ENCODE peak calls at places on chromosomes 4 and X, in four cellular contexts. One of them, this sample, is unnamed.

GRCh38 chr4:4820264-4820663 is 39.2 kb upstream of the MSX1 start:
- DNase-seq in transverse colon: no peak
- DNase-seq in SK-N-SH: peak; percentile 78
- DNase-seq in psoas muscle: no peak
- DNase-seq in this sample: peak; percentile 24

GRCh38 chr4:121736735-121737351 is 28.1 kb downstream of the SMIM43 start:
- DNase-seq in transverse colon: no peak
- DNase-seq in psoas muscle: no peak
- DNase-seq in SK-N-SH: peak; percentile 45
- DNase-seq in this sample: peak; percentile 67

GRCh38 chr4:147842573-147842972 is 110.7 kb downstream of the ARHGAP10 start:
- DNase-seq in SK-N-SH: no peak
- DNase-seq in transverse colon: no peak
- DNase-seq in psoas muscle: peak; percentile 75
- DNase-seq in this sample: no peak

GRCh38 chr4:110188113-110188512 is 10.3 kb downstream of the ELOVL6 start:
- DNase-seq in psoas muscle: no peak
- DNase-seq in transverse colon: no peak
- DNase-seq in SK-N-SH: no peak
- DNase-seq in this sample: no peak

GRCh38 chr4:113825272-113825671 is 63.7 kb upstream of the CAMK2D start:
- DNase-seq in SK-N-SH: no peak
- DNase-seq in psoas muscle: no peak
- DNase-seq in transverse colon: peak; percentile 10
- DNase-seq in this sample: no peak

GRCh38 chrX:154809939-154810665 is 4.8 kb upstream of the MPP1 start:
- DNase-seq in SK-N-SH: no peak
- DNase-seq in psoas muscle: no peak
- DNase-seq in transverse colon: no peak
- DNase-seq in this sample: no peak

GRCh38 chrX:56978172-56978571 is 17.2 kb downstream of the SPIN3 start:
- DNase-seq in SK-N-SH: peak; percentile 39
- DNase-seq in psoas muscle: no peak
- DNase-seq in transverse colon: peak; percentile 16
- DNase-seq in this sample: peak; percentile 78

GRCh38 chr4:81506731-81507130 is 35.0 kb upstream of the RASGEF1B start:
- DNase-seq in SK-N-SH: no peak
- DNase-seq in psoas muscle: no peak
- DNase-seq in transverse colon: no peak
- DNase-seq in this sample: no peak

GRCh38 chr4:85370400-85371032 is 104.4 kb upstream of the ARHGAP24 start:
- DNase-seq in transverse colon: peak; percentile 24
- DNase-seq in psoas muscle: no peak
- DNase-seq in SK-N-SH: peak; percentile 5
- DNase-seq in this sample: peak; percentile 71

GRCh38 chrX:136097871-136098805 is 49.2 kb upstream of the FHL1 start:
- DNase-seq in psoas muscle: no peak
- DNase-seq in SK-N-SH: no peak
- DNase-seq in transverse colon: no peak
- DNase-seq in this sample: peak; percentile 68

GRCh38 chrX:10006770-10007169 is 39.6 kb downstream of the CLDN34 start:
- DNase-seq in SK-N-SH: no peak
- DNase-seq in transverse colon: no peak
- DNase-seq in psoas muscle: no peak
- DNase-seq in this sample: no peak

GRCh38 chr4:107863850-107864371 is 39.2 kb downstream of the SGMS2 start:
- DNase-seq in transverse colon: peak; percentile 73
- DNase-seq in psoas muscle: no peak
- DNase-seq in SK-N-SH: no peak
- DNase-seq in this sample: no peak

GRCh38 chr4:121308828-121309227 is 72.0 kb downstream of the QRFPR start:
- DNase-seq in psoas muscle: no peak
- DNase-seq in SK-N-SH: no peak
- DNase-seq in transverse colon: no peak
- DNase-seq in this sample: peak; percentile 57

GRCh38 chr4:3231431-3231980 is 17.5 kb upstream of the MSANTD1 start:
- DNase-seq in transverse colon: no peak
- DNase-seq in SK-N-SH: no peak
- DNase-seq in psoas muscle: no peak
- DNase-seq in this sample: no peak

GRCh38 chrX:44035576-44035975 is 62.4 kb upstream of the NDP start:
- DNase-seq in psoas muscle: no peak
- DNase-seq in SK-N-SH: no peak
- DNase-seq in transverse colon: no peak
- DNase-seq in this sample: no peak

GRCh38 chr4:92634891-92635290 is 331.1 kb downstream of the GRID2 start:
- DNase-seq in SK-N-SH: no peak
- DNase-seq in psoas muscle: no peak
- DNase-seq in transverse colon: no peak
- DNase-seq in this sample: no peak

GRCh38 chrX:154600962-154601374 is 16.0 kb downstream of the CTAG1A start:
- DNase-seq in psoas muscle: no peak
- DNase-seq in transverse colon: no peak
- DNase-seq in SK-N-SH: no peak
- DNase-seq in this sample: no peak

GRCh38 chr4:14000091-14000814 is 372.7 kb upstream of the BOD1L1 start:
- DNase-seq in transverse colon: no peak
- DNase-seq in psoas muscle: no peak
- DNase-seq in SK-N-SH: no peak
- DNase-seq in this sample: no peak

DNA sequence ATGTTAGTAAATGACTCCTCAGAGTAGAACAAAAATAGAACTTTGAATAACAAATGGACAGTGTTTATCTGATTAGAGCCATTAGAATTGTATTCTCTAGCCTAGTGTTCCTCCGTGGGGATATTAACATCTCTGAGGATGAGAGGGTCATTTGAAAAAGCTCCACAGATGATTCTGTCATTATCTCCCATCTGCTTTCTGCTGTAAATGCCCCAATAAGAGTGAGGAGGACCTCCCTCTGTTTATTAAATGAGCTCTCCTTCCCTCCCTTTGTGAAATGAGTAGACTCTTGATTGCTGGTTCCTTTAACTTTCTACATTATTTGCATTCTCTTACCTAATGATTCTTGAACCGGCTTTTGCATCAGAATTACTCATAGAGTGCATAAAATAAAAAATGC is 18.0 kb downstream of the GC start:
- DNase-seq in SK-N-SH: no peak
- DNase-seq in transverse colon: no peak
- DNase-seq in psoas muscle: no peak
- DNase-seq in this sample: no peak
- H3K4me3 ChIP-seq in SK-N-SH: no peak overlapping the region
- H3K4me3 ChIP-seq in transverse colon: no peak overlapping the region
- H3K4me3 ChIP-seq in psoas muscle: no peak overlapping the region
- H3K4me3 ChIP-seq in this sample: no peak overlapping the region

GRCh38 chr4:147233-147632 is 22.9 kb downstream of the ZNF718 start:
- DNase-seq in SK-N-SH: no peak
- DNase-seq in psoas muscle: no peak
- DNase-seq in transverse colon: no peak
- DNase-seq in this sample: no peak
- H3K9me3 ChIP-seq in SK-N-SH: peaks cover 16% of the 10 kb centered on the region
- H3K9me3 ChIP-seq in psoas muscle: peaks cover 83% of the 10 kb centered on the region
- H3K9me3 ChIP-seq in transverse colon: peaks cover 85% of the 10 kb centered on the region
- H3K9me3 ChIP-seq in this sample: peaks cover 96% of the 10 kb centered on the region

GRCh38 chr4:94453534-94453963 is 1.8 kb downstream of the PDLIM5 start:
- DNase-seq in psoas muscle: no peak
- DNase-seq in transverse colon: no peak
- DNase-seq in SK-N-SH: no peak
- DNase-seq in this sample: no peak
- H3K4me3 ChIP-seq in psoas muscle: peak overlapping the region; percentile 97
- H3K4me3 ChIP-seq in transverse colon: peak overlapping the region; percentile 93
- H3K4me3 ChIP-seq in SK-N-SH: peak overlapping the region; percentile 86
- H3K4me3 ChIP-seq in this sample: peak overlapping the region; percentile 85

GRCh38 chrX:144730486-144730885 is 516.8 kb upstream of the SPANXN1 start:
- DNase-seq in psoas muscle: no peak
- DNase-seq in SK-N-SH: no peak
- DNase-seq in transverse colon: no peak
- DNase-seq in this sample: no peak
- H3K9me3 ChIP-seq in psoas muscle: no peaks in the 10 kb centered on the region
- H3K9me3 ChIP-seq in SK-N-SH: no peaks in the 10 kb centered on the region
- H3K9me3 ChIP-seq in transverse colon: no peaks in the 10 kb centered on the region
- H3K9me3 ChIP-seq in this sample: peaks cover 17% of the 10 kb centered on the region

GRCh38 chr4:40452490-40452813 is 117.3 kb downstream of the CHRNA9 start:
- DNase-seq in transverse colon: no peak
- DNase-seq in SK-N-SH: no peak
- DNase-seq in psoas muscle: no peak
- DNase-seq in this sample: no peak
- H3K4me3 ChIP-seq in transverse colon: no peak overlapping the region
- H3K4me3 ChIP-seq in SK-N-SH: no peak overlapping the region
- H3K4me3 ChIP-seq in psoas muscle: no peak overlapping the region
- H3K4me3 ChIP-seq in this sample: no peak overlapping the region

DNA sequence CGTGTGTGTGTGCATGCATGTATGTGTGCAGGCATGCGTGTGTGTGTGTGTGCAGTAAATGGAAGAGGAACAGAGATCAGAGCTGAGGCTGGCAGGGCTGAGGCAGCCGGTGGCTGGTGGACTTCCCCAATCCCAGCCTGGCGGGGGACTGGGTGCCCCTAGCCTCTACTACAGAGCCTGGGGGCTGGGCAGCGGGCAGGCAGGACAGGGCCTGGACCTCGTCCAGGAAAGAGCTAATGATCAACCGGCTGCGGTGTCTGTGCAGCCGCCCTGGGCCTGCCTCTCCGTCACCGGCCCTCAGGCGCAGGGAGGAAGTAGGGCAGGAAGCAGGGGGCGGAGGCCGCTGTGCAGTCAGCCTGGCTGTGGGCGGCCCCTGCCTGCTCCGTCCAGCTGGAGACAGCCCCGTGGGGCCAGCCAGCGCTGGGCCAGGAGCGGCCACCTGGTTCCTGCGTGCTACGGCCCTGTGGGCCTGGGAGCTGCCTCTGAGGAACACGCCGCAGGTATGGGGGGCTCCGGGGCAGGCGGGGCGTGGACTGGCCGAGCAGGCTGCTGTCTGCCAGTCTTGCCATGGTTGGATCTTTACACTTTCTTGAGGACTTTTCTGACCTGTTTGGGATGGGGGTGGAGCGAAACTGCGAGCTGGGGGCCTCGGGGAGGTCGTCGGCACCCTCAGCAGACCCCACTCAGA is at the start of gene SH3TC1:
- DNase-seq in SK-N-SH: peak; percentile 97
- DNase-seq in psoas muscle: peak; percentile 90
- DNase-seq in transverse colon: peak; percentile 92
- DNase-seq in this sample: no peak
- H3K9me3 ChIP-seq in SK-N-SH: no peaks in the 10 kb centered on the region
- H3K9me3 ChIP-seq in psoas muscle: no peaks in the 10 kb centered on the region
- H3K9me3 ChIP-seq in transverse colon: no peaks in the 10 kb centered on the region
- H3K9me3 ChIP-seq in this sample: no peaks in the 10 kb centered on the region

This sample was measured in endodermal cell.